ENCODE peak calls at places on chromosomes 2 and 18, in eight cellular contexts. T is naive thymus-derived CD4-positive, alpha-beta T cell; C is tibial nerve; K is body of pancreas; S is left kidney; Y is cardiac fibroblast; O is left ventricle myocardium superior; M is H54. E is an unnamed sample.

GRCh38 chr2:75142081-75142480 is 57.2 kb downstream of the TACR1 start:
- DNase-seq in O (no peak), S (no peak), Y (peak; percentile 98), K (no peak), C (no peak), T (no peak), M (no peak), E (no peak)

GRCh38 chr2:32009479-32010256 is 1.1 kb downstream of the MEMO1 start:
- DNase-seq in S (peak; percentile 67), M (peak; percentile 29), T (peak; percentile 19), C (no peak), O (peak; percentile 55), K (peak; percentile 35), Y (peak; percentile 31), E (peak; percentile 78)

GRCh38 chr2:225472161-225472560 is 72.7 kb downstream of the NYAP2 start:
- DNase-seq in K (no peak), O (no peak), M (no peak), Y (no peak), T (no peak), C (no peak), S (peak; percentile 2), E (no peak)

GRCh38 chr18:74498712-74499629 is 2.8 kb downstream of the CNDP2 start:
- DNase-seq in M (no peak), K (peak; percentile 56), T (peak; percentile 79), S (no peak), C (no peak), O (peak; percentile 53), Y (peak; percentile 17), E (no peak)

GRCh38 chr2:20682166-20682565 is 15.2 kb downstream of the GDF7 start:
- DNase-seq in M (no peak), O (no peak), K (no peak), Y (no peak), C (no peak), T (no peak), S (peak; percentile 36), E (peak; percentile 63)

GRCh38 chr2:143117225-143117624 is 12.0 kb upstream of the ARHGAP15 start:
- DNase-seq in Y (no peak), O (no peak), C (no peak), M (no peak), S (no peak), T (no peak), K (no peak), E (no peak)

GRCh38 chr2:124024491-124025348 is at the start of gene CNTNAP5:
- DNase-seq in M (no peak), K (peak; percentile 64), C (no peak), T (no peak), O (peak; percentile 69), S (peak; percentile 93), Y (peak; percentile 66), E (peak; percentile 73)

GRCh38 chr2:134246154-134246874 is 7.6 kb upstream of the MGAT5 start:
- DNase-seq in Y (no peak), T (no peak), K (no peak), C (no peak), O (no peak), M (no peak), S (no peak), E (no peak)

E was measured in AG20443.